ENCODE peak calls at places on chromosomes 2 and 18, in nine cellular contexts. One of them, this sample, is unnamed.

GRCh38 chr2:120227111-120227991 is 4.2 kb upstream of the TMEM185B start:
- DNase-seq in HTR-8/SVneo: no peak
- DNase-seq in non-pigmented ciliary epithelial cell: no peak
- DNase-seq in GM23338: no peak
- DNase-seq in GM23248: no peak
- DNase-seq in G401: no peak
- DNase-seq in head of caudate nucleus: no peak
- DNase-seq in cardiac fibroblast: no peak
- DNase-seq in A549: no peak
- DNase-seq in this sample: peak

GRCh38 chr2:67503066-67503795 is 106.1 kb downstream of the ETAA1 start:
- DNase-seq in HTR-8/SVneo: peak
- DNase-seq in non-pigmented ciliary epithelial cell: peak
- DNase-seq in GM23338: no peak
- DNase-seq in GM23248: peak
- DNase-seq in G401: no peak
- DNase-seq in head of caudate nucleus: no peak
- DNase-seq in cardiac fibroblast: peak
- DNase-seq in A549: no peak
- DNase-seq in this sample: no peak

GRCh38 chr2:133836691-133837090 is 268.4 kb upstream of the NCKAP5 start:
- DNase-seq in HTR-8/SVneo: no peak
- DNase-seq in non-pigmented ciliary epithelial cell: no peak
- DNase-seq in GM23338: no peak
- DNase-seq in GM23248: peak
- DNase-seq in G401: no peak
- DNase-seq in head of caudate nucleus: no peak
- DNase-seq in cardiac fibroblast: peak
- DNase-seq in A549: no peak
- DNase-seq in this sample: no peak

GRCh38 chr2:177406182-177406581 is 13.6 kb downstream of the AGPS start:
- DNase-seq in HTR-8/SVneo: no peak
- DNase-seq in non-pigmented ciliary epithelial cell: no peak
- DNase-seq in GM23338: no peak
- DNase-seq in GM23248: no peak
- DNase-seq in G401: no peak
- DNase-seq in head of caudate nucleus: no peak
- DNase-seq in cardiac fibroblast: no peak
- DNase-seq in A549: no peak
- DNase-seq in this sample: no peak

GRCh38 chr2:233551491-233551890 is 15.1 kb downstream of the USP40 start:
- DNase-seq in HTR-8/SVneo: no peak
- DNase-seq in non-pigmented ciliary epithelial cell: no peak
- DNase-seq in GM23338: no peak
- DNase-seq in GM23248: no peak
- DNase-seq in G401: no peak
- DNase-seq in head of caudate nucleus: no peak
- DNase-seq in cardiac fibroblast: no peak
- DNase-seq in A549: no peak
- DNase-seq in this sample: no peak

GRCh38 chr18:39732918-39733317 is 2167.3 kb upstream of the CELF4 start:
- DNase-seq in HTR-8/SVneo: no peak
- DNase-seq in non-pigmented ciliary epithelial cell: no peak
- DNase-seq in GM23338: peak
- DNase-seq in GM23248: no peak
- DNase-seq in G401: no peak
- DNase-seq in head of caudate nucleus: no peak
- DNase-seq in cardiac fibroblast: no peak
- DNase-seq in A549: no peak
- DNase-seq in this sample: no peak

GRCh38 chr18:68417166-68417776 is 297.6 kb downstream of the TMX3 start:
- DNase-seq in HTR-8/SVneo: no peak
- DNase-seq in non-pigmented ciliary epithelial cell: no peak
- DNase-seq in GM23338: no peak
- DNase-seq in GM23248: peak
- DNase-seq in G401: no peak
- DNase-seq in head of caudate nucleus: no peak
- DNase-seq in cardiac fibroblast: peak
- DNase-seq in A549: no peak
- DNase-seq in this sample: no peak

GRCh38 chr2:223590964-223591363 is 11.2 kb downstream of the SCG2 start:
- DNase-seq in HTR-8/SVneo: no peak
- DNase-seq in non-pigmented ciliary epithelial cell: no peak
- DNase-seq in GM23338: no peak
- DNase-seq in GM23248: no peak
- DNase-seq in G401: no peak
- DNase-seq in head of caudate nucleus: no peak
- DNase-seq in cardiac fibroblast: peak
- DNase-seq in A549: no peak
- DNase-seq in this sample: no peak

GRCh38 chr2:239801404-239802100 is 223.6 kb downstream of the NDUFA10 start:
- DNase-seq in HTR-8/SVneo: no peak
- DNase-seq in non-pigmented ciliary epithelial cell: no peak
- DNase-seq in GM23338: no peak
- DNase-seq in GM23248: no peak
- DNase-seq in G401: no peak
- DNase-seq in head of caudate nucleus: no peak
- DNase-seq in cardiac fibroblast: no peak
- DNase-seq in A549: no peak
- DNase-seq in this sample: peak

GRCh38 chr2:98903767-98904485 is 32.1 kb downstream of the CRACDL start:
- DNase-seq in HTR-8/SVneo: no peak
- DNase-seq in non-pigmented ciliary epithelial cell: no peak
- DNase-seq in GM23338: peak
- DNase-seq in GM23248: no peak
- DNase-seq in G401: no peak
- DNase-seq in head of caudate nucleus: no peak
- DNase-seq in cardiac fibroblast: no peak
- DNase-seq in A549: no peak
- DNase-seq in this sample: no peak

GRCh38 chr2:13607139-13607538 is 890.4 kb downstream of the TRIB2 start:
- DNase-seq in HTR-8/SVneo: no peak
- DNase-seq in non-pigmented ciliary epithelial cell: no peak
- DNase-seq in GM23338: no peak
- DNase-seq in GM23248: no peak
- DNase-seq in G401: no peak
- DNase-seq in head of caudate nucleus: no peak
- DNase-seq in cardiac fibroblast: no peak
- DNase-seq in A549: no peak
- DNase-seq in this sample: no peak

GRCh38 chr18:8188196-8188595 is 421.0 kb upstream of the RAB12 start:
- DNase-seq in HTR-8/SVneo: no peak
- DNase-seq in non-pigmented ciliary epithelial cell: peak
- DNase-seq in GM23338: no peak
- DNase-seq in GM23248: peak
- DNase-seq in G401: no peak
- DNase-seq in head of caudate nucleus: no peak
- DNase-seq in cardiac fibroblast: peak
- DNase-seq in A549: no peak
- DNase-seq in this sample: no peak

GRCh38 chr18:48459471-48459870 is 50.3 kb upstream of the ZBTB7C start:
- DNase-seq in HTR-8/SVneo: no peak
- DNase-seq in non-pigmented ciliary epithelial cell: no peak
- DNase-seq in GM23338: no peak
- DNase-seq in GM23248: no peak
- DNase-seq in G401: no peak
- DNase-seq in head of caudate nucleus: no peak
- DNase-seq in cardiac fibroblast: no peak
- DNase-seq in A549: no peak
- DNase-seq in this sample: no peak

GRCh38 chr18:59300676-59301285 is 17.7 kb downstream of the CPLX4 start:
- DNase-seq in HTR-8/SVneo: no peak
- DNase-seq in non-pigmented ciliary epithelial cell: no peak
- DNase-seq in GM23338: no peak
- DNase-seq in GM23248: no peak
- DNase-seq in G401: no peak
- DNase-seq in head of caudate nucleus: no peak
- DNase-seq in cardiac fibroblast: no peak
- DNase-seq in A549: no peak
- DNase-seq in this sample: no peak

GRCh38 chr2:240299710-240300068 is 135.8 kb upstream of the GPC1 start:
- DNase-seq in HTR-8/SVneo: no peak
- DNase-seq in non-pigmented ciliary epithelial cell: no peak
- DNase-seq in GM23338: no peak
- DNase-seq in GM23248: no peak
- DNase-seq in G401: no peak
- DNase-seq in head of caudate nucleus: peak
- DNase-seq in cardiac fibroblast: no peak
- DNase-seq in A549: no peak
- DNase-seq in this sample: no peak

GRCh38 chr2:101698419-101699190 is 1.1 kb downstream of the MAP4K4 start:
- DNase-seq in HTR-8/SVneo: no peak
- DNase-seq in non-pigmented ciliary epithelial cell: no peak
- DNase-seq in GM23338: peak
- DNase-seq in GM23248: peak
- DNase-seq in G401: peak
- DNase-seq in head of caudate nucleus: no peak
- DNase-seq in cardiac fibroblast: peak
- DNase-seq in A549: peak
- DNase-seq in this sample: peak